ENCODE peak calls at places on chromosomes 13 and 19, in eight cellular contexts. D is CD4-positive, alpha-beta T cell; I is choroid plexus epithelial cell; L is WTC11; Y is AG09309; E is cardiac muscle cell; P is progenitor cell of endocrine pancreas; B is breast epithelium. R is an unnamed sample.

GRCh38 chr19:11781295-11782057 is 14.7 kb downstream of the ZNF441 start:
- DNase-seq in D (no peak), I (no peak), L (no peak), Y (no peak), E (no peak), P (no peak), B (no peak), R (no peak)

GRCh38 chr13:33009019-33009418 is 7.2 kb upstream of the KL start:
- DNase-seq in D (no peak), I (no peak), L (no peak), Y (no peak), E (no peak), P (no peak), B (no peak), R (no peak)

GRCh38 chr19:35714601-35715354 is 3.0 kb upstream of the KMT2B start:
- DNase-seq in D (no peak), I (no peak), L (peak), Y (no peak), E (no peak), P (no peak), B (no peak), R (no peak)

GRCh38 chr13:69828527-69828926 is 279.1 kb upstream of the ATXN8OS start:
- DNase-seq in D (no peak), I (no peak), L (peak), Y (no peak), E (no peak), P (no peak), B (no peak), R (no peak)

GRCh38 chr13:60152904-60153303 is 10.8 kb downstream of the DIAPH3 start:
- DNase-seq in D (no peak), I (no peak), L (no peak), Y (no peak), E (no peak), P (no peak), B (no peak), R (no peak)

GRCh38 chr19:58407658-58408151 is 744 bp upstream of the ZNF584 start:
- DNase-seq in D (no peak), I (peak), L (no peak), Y (no peak), E (no peak), P (no peak), B (no peak), R (no peak)

GRCh38 chr13:48828962-48829405 is 146.7 kb upstream of the FNDC3A start:
- DNase-seq in D (no peak), I (peak), L (no peak), Y (no peak), E (no peak), P (no peak), B (no peak), R (no peak)

GRCh38 chr19:49489601-49490167 is 2.3 kb downstream of the RPL13A start:
- DNase-seq in D (no peak), I (no peak), L (no peak), Y (no peak), E (no peak), P (no peak), B (no peak), R (no peak)

GRCh38 chr13:33168326-33168960 is 117.1 kb downstream of the STARD13 start:
- DNase-seq in D (no peak), I (peak), L (no peak), Y (no peak), E (no peak), P (no peak), B (no peak), R (no peak)

GRCh38 chr19:54561840-54562239 is 11.8 kb upstream of the LILRA2 start:
- DNase-seq in D (no peak), I (no peak), L (no peak), Y (peak), E (no peak), P (no peak), B (no peak), R (no peak)

GRCh38 chr19:43767818-43768217 is 13.0 kb downstream of the KCNN4 start:
- DNase-seq in D (no peak), I (no peak), L (no peak), Y (no peak), E (no peak), P (no peak), B (no peak), R (no peak)

GRCh38 chr13:28553971-28554370 is 59.0 kb upstream of the FLT1 start:
- DNase-seq in D (no peak), I (no peak), L (no peak), Y (no peak), E (no peak), P (no peak), B (no peak), R (no peak)

GRCh38 chr19:14979136-14979497 is 547 bp downstream of the SLC1A6 start:
- DNase-seq in D (no peak), I (no peak), L (peak), Y (no peak), E (peak), P (no peak), B (no peak), R (no peak)

GRCh38 chr13:113598481-113598880 is 13.9 kb downstream of the TFDP1 start:
- DNase-seq in D (peak), I (no peak), L (peak), Y (no peak), E (no peak), P (no peak), B (peak), R (no peak)

GRCh38 chr13:113599396-113599795 is 14.8 kb downstream of the TFDP1 start:
- DNase-seq in D (peak), I (no peak), L (peak), Y (no peak), E (no peak), P (no peak), B (peak), R (no peak)

GRCh38 chr19:43749898-43750297 is 4.9 kb downstream of the SMG9 start:
- DNase-seq in D (no peak), I (no peak), L (no peak), Y (no peak), E (no peak), P (no peak), B (no peak), R (no peak)

GRCh38 chr13:113856716-113857065 is 7.2 kb downstream of the GAS6 start:
- DNase-seq in D (no peak), I (peak), L (no peak), Y (no peak), E (no peak), P (no peak), B (peak), R (no peak)

GRCh38 chr13:30153871-30154426 is 153.4 kb downstream of the KATNAL1 start:
- DNase-seq in D (no peak), I (peak), L (peak), Y (no peak), E (peak), P (no peak), B (no peak), R (no peak)

GRCh38 chr13:37395544-37395943 is 203.0 kb downstream of the POSTN start:
- DNase-seq in D (no peak), I (no peak), L (no peak), Y (no peak), E (no peak), P (no peak), B (no peak), R (no peak)

GRCh38 chr13:113448885-113449692 is 4.2 kb downstream of the ADPRHL1 start:
- DNase-seq in D (no peak), I (no peak), L (no peak), Y (no peak), E (no peak), P (no peak), B (peak), R (no peak)

GRCh38 chr19:58544591-58545285 is 874 bp downstream of the TRIM28 start:
- DNase-seq in D (peak), I (peak), L (peak), Y (no peak), E (peak), P (peak), B (no peak), R (peak)

GRCh38 chr13:24161980-24162517 is 1.5 kb downstream of the SPATA13 start:
- DNase-seq in D (no peak), I (no peak), L (no peak), Y (no peak), E (no peak), P (no peak), B (peak), R (no peak)

GRCh38 chr13:106133025-106133424 is 402.4 kb downstream of the EFNB2 start:
- DNase-seq in D (no peak), I (peak), L (no peak), Y (peak), E (no peak), P (no peak), B (no peak), R (no peak)

GRCh38 chr13:92967923-92968322 is 258.7 kb upstream of the GPC6 start:
- DNase-seq in D (no peak), I (peak), L (no peak), Y (peak), E (no peak), P (no peak), B (no peak), R (no peak)

GRCh38 chr19:32567486-32567885 is 13.5 kb upstream of the PDCD5 start:
- DNase-seq in D (no peak), I (no peak), L (no peak), Y (no peak), E (no peak), P (no peak), B (no peak), R (no peak)

GRCh38 chr13:66214467-66214866 is 1015.7 kb downstream of the PCDH9 start:
- DNase-seq in D (no peak), I (no peak), L (no peak), Y (no peak), E (no peak), P (no peak), B (no peak), R (no peak)

GRCh38 chr19:9531933-9532332 is 6.5 kb downstream of the ZNF426 start:
- DNase-seq in D (no peak), I (no peak), L (no peak), Y (no peak), E (no peak), P (no peak), B (no peak), R (no peak)

GRCh38 chr13:57632276-57633140 is 964 bp downstream of the PCDH17 start:
- DNase-seq in D (no peak), I (no peak), L (peak), Y (no peak), E (peak), P (peak), B (peak), R (peak)

GRCh38 chr19:46402725-46403124 is 10.6 kb downstream of the CCDC8 start:
- DNase-seq in D (no peak), I (no peak), L (no peak), Y (no peak), E (no peak), P (no peak), B (no peak), R (no peak)

GRCh38 chr19:6521718-6522646 is 8.8 kb upstream of the TNFSF9 start:
- DNase-seq in D (peak), I (no peak), L (no peak), Y (no peak), E (no peak), P (no peak), B (no peak), R (no peak)

GRCh38 chr19:18596752-18597157 is 8.2 kb downstream of the REX1BD start:
- DNase-seq in D (no peak), I (peak), L (peak), Y (no peak), E (peak), P (no peak), B (no peak), R (no peak)

GRCh38 chr13:29507356-29507755 is 88.1 kb downstream of the SLC7A1 start:
- DNase-seq in D (no peak), I (no peak), L (no peak), Y (no peak), E (no peak), P (no peak), B (no peak), R (no peak)

GRCh38 chr19:35109395-35110112 is 6.1 kb upstream of the FXYD3 start:
- DNase-seq in D (no peak), I (no peak), L (no peak), Y (no peak), E (no peak), P (no peak), B (no peak), R (no peak)

GRCh38 chr13:113051641-113052040 is 54.0 kb upstream of the F7 start:
- DNase-seq in D (no peak), I (no peak), L (no peak), Y (no peak), E (no peak), P (no peak), B (no peak), R (no peak)

GRCh38 chr13:35768551-35768950 is 292.1 kb upstream of the MAB21L1 start:
- DNase-seq in D (no peak), I (peak), L (no peak), Y (peak), E (no peak), P (no peak), B (no peak), R (no peak)

GRCh38 chr13:33274264-33274663 is 11.3 kb downstream of the STARD13 start:
- DNase-seq in D (no peak), I (no peak), L (no peak), Y (no peak), E (no peak), P (no peak), B (no peak), R (no peak)

GRCh38 chr19:19049406-19049805 is 14.4 kb upstream of the SLC25A42 start:
- DNase-seq in D (no peak), I (peak), L (no peak), Y (no peak), E (no peak), P (no peak), B (no peak), R (no peak)

GRCh38 chr13:41008349-41008980 is 10.7 kb downstream of the ELF1 start:
- DNase-seq in D (no peak), I (peak), L (no peak), Y (peak), E (no peak), P (no peak), B (no peak), R (no peak)

GRCh38 chr13:75813323-75813722 is 177.2 kb downstream of the LMO7 start:
- DNase-seq in D (no peak), I (no peak), L (no peak), Y (no peak), E (no peak), P (no peak), B (no peak), R (no peak)

DNA sequence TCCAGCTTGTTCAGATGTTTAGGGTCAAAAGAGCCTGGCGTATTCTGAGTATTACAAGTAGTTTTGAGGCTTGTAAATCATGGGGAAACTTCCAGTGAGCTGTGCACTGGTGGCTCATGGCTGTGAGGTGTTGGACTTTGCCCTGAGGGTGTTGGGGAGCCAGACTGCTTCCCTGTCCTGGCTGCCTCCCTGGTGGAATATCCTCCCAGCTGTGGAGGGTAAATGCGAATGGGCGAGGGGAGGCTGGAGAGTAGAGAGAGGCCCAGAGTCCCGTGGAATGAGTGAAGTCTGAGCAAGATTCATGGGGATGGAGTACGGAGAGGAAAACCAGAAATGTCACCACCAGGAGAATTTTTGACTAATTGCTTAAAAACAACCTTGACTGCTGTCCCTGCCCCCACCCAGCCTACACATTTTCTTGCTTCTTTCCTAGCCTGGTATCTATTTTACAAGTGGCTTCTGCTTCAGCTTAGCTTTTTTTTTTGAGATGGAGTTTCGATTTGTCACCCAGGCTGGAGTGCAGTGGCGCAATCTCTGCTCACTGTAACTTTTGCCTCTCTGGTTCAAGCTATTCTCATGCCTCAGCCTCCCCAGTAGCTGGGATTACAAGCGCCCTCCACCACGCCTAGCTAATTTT is 3.7 kb downstream of the SNRPA start:
- DNase-seq in D (no peak), I (no peak), L (no peak), Y (no peak), E (no peak), P (no peak), B (no peak), R (no peak)
- TF ChIP-seq CTCF in D (no peak), I (no peak), L (no peak), Y (no peak), E (no peak), P (no peak), B (no peak), R (no peak)

DNA sequence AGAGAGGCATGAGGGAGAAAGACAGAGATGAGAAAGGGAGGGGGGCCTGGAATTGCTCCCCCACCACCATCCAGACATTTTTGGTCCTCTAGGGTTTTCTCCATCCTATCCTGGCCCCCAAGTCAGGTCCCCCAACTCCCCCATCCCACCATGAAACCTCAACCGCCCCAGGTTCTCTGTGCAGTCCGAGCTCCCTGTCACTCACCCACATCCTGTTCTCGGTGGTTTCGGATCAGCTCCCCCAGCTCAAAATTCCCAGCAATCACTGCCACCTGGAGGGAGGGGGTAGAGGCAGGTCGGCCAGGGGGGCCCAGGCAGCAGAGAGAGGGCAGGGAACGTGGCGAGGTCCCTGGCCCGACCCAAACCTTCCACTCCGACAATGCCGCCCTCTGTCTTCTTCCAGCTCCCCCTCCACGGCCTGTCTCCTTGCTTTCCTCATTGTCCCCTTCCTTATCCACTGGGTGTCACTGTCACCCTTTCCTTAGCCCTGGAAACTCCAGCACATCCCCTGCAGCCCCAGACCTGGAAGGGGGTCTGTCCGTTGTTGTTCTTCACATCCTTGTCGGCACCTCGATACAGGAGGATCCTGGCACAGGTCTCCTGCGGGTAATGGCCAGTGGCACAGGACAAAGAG is 15.6 kb downstream of the SHANK1 start:
- DNase-seq in D (no peak), I (no peak), L (no peak), Y (no peak), E (peak), P (no peak), B (no peak), R (no peak)
- TF ChIP-seq CTCF in D (no peak), I (no peak), L (no peak), Y (no peak), E (no peak), P (no peak), B (no peak), R (peak)

GRCh38 chr13:111068009-111068350 is 47.1 kb upstream of the ARHGEF7 start:
- DNase-seq in D (no peak), I (no peak), L (no peak), Y (no peak), E (no peak), P (no peak), B (no peak), R (no peak)
- TF ChIP-seq CTCF in D (no peak), I (no peak), L (no peak), Y (no peak), E (no peak), P (no peak), B (no peak), R (peak)

GRCh38 chr19:30877591-30878230 is 471.5 kb downstream of the TSHZ3 start:
- DNase-seq in D (no peak), I (no peak), L (no peak), Y (no peak), E (no peak), P (no peak), B (no peak), R (no peak)

GRCh38 chr19:30878456-30878855 is 470.8 kb downstream of the TSHZ3 start:
- DNase-seq in D (no peak), I (no peak), L (no peak), Y (no peak), E (no peak), P (no peak), B (no peak), R (no peak)

GRCh38 chr19:30880551-30880950 is 468.7 kb downstream of the TSHZ3 start:
- DNase-seq in D (no peak), I (no peak), L (no peak), Y (no peak), E (no peak), P (no peak), B (no peak), R (no peak)

GRCh38 chr19:30880151-30880550 is 469.1 kb downstream of the TSHZ3 start:
- DNase-seq in D (no peak), I (no peak), L (no peak), Y (no peak), E (no peak), P (no peak), B (no peak), R (no peak)

DNA sequence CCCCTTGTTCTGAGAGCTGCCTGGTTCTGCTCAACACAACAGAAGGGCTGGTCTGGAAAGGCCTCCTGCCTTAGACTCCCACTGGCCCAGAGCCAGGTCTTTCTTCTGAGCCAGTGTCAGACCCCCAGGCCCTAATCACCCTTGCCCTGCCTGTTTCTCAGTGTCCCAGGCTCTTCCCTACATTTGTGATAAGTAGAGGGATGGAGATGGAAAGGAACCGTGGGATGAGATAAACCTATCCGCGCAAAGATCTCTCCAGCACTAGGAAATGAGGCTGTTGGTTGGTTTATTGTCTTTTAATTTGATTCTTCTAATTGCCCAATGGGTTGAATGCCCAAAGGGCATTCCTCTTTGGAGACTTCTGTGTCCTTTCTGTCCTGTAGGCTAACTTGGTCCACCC is 470.0 kb downstream of the TSHZ3 start:
- DNase-seq in D (no peak), I (no peak), L (no peak), Y (no peak), E (no peak), P (no peak), B (no peak), R (no peak)
- TF ChIP-seq CTCF in D (no peak), I (no peak), L (no peak), Y (no peak), E (no peak), P (no peak), B (no peak), R (no peak)

GRCh38 chr13:52846567-52847321 is 1.7 kb downstream of the PCDH8 start:
- DNase-seq in D (no peak), I (peak), L (peak), Y (no peak), E (peak), P (peak), B (no peak), R (peak)
- TF ChIP-seq CTCF in D (no peak), I (peak), L (peak), Y (no peak), E (peak), P (peak), B (peak), R (peak)

GRCh38 chr13:47455581-47455980 is 545.5 kb downstream of the SUCLA2 start:
- DNase-seq in D (no peak), I (peak), L (peak), Y (no peak), E (peak), P (no peak), B (no peak), R (no peak)

GRCh38 chr13:47457631-47458030 is 543.4 kb downstream of the SUCLA2 start:
- DNase-seq in D (no peak), I (peak), L (no peak), Y (peak), E (no peak), P (no peak), B (no peak), R (no peak)

GRCh38 chr13:47463726-47464125 is 537.3 kb downstream of the SUCLA2 start:
- DNase-seq in D (no peak), I (peak), L (peak), Y (peak), E (no peak), P (no peak), B (no peak), R (no peak)

GRCh38 chr13:47463002-47463401 is 538.1 kb downstream of the SUCLA2 start:
- DNase-seq in D (no peak), I (no peak), L (no peak), Y (no peak), E (no peak), P (no peak), B (no peak), R (no peak)

DNA sequence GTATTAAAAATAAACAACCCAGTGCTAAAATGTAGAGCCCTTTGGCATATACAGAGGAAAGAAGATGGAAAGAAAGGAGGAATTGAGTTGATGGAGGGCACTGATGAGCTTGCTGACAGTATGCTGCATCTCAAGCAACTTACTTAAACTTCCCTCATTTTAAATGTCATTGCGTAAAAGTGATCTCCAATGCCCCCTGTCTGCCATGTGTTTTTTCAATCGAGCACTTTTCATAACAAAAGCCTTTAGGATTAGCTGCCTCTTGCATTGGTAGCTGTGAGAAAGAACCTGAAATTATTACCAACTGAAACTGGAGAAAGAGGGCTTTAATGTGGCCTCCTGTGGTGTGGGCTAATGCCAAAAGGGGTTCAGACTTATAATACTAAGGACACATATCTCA is 541.6 kb downstream of the SUCLA2 start:
- DNase-seq in D (no peak), I (peak), L (no peak), Y (no peak), E (peak), P (no peak), B (no peak), R (no peak)
- TF ChIP-seq CTCF in D (no peak), I (peak), L (no peak), Y (peak), E (peak), P (peak), B (no peak), R (peak)

R was measured in neural crest cell.